ENCODE peak calls at places on chromosomes 12 and 14, in ten cellular contexts. One of them, this sample, is unnamed.
A peak's percentile ranks its signal among the peaks of the same experiment; 100 is the strongest.

GRCh38 chr12:131282292-131283080 is 328.8 kb downstream of the ADGRD1 start:
- DNase-seq in HFFc6: no peak
- DNase-seq in hypothalamus: no peak
- DNase-seq in Calu3: no peak
- DNase-seq in upper lobe of left lung: peak; percentile 33
- DNase-seq in NCI-H460: no peak
- DNase-seq in left cardiac atrium: no peak
- DNase-seq in fibroblast of mammary gland: no peak
- DNase-seq in T-helper 2 cell: no peak
- DNase-seq in kidney epithelial cell: no peak
- DNase-seq in this sample: no peak

GRCh38 chr12:21940972-21941521 is at the start of gene ABCC9:
- DNase-seq in HFFc6: no peak
- DNase-seq in hypothalamus: no peak
- DNase-seq in Calu3: no peak
- DNase-seq in upper lobe of left lung: peak; percentile 89
- DNase-seq in NCI-H460: peak; percentile 30
- DNase-seq in left cardiac atrium: peak; percentile 65
- DNase-seq in fibroblast of mammary gland: peak; percentile 58
- DNase-seq in T-helper 2 cell: peak; percentile 44
- DNase-seq in kidney epithelial cell: no peak
- DNase-seq in this sample: no peak

GRCh38 chr12:107447336-107447735 is 238.3 kb upstream of the PWP1 start:
- DNase-seq in HFFc6: no peak
- DNase-seq in hypothalamus: no peak
- DNase-seq in Calu3: no peak
- DNase-seq in upper lobe of left lung: no peak
- DNase-seq in NCI-H460: no peak
- DNase-seq in left cardiac atrium: no peak
- DNase-seq in fibroblast of mammary gland: no peak
- DNase-seq in T-helper 2 cell: no peak
- DNase-seq in kidney epithelial cell: no peak
- DNase-seq in this sample: no peak

GRCh38 chr12:46374286-46374685 is 1.7 kb upstream of the SLC38A2 start:
- DNase-seq in HFFc6: no peak
- DNase-seq in hypothalamus: no peak
- DNase-seq in Calu3: no peak
- DNase-seq in upper lobe of left lung: no peak
- DNase-seq in NCI-H460: no peak
- DNase-seq in left cardiac atrium: no peak
- DNase-seq in fibroblast of mammary gland: no peak
- DNase-seq in T-helper 2 cell: peak; percentile 31
- DNase-seq in kidney epithelial cell: no peak
- DNase-seq in this sample: no peak

GRCh38 chr12:57620245-57620935 is 9.2 kb downstream of the ARHGEF25 start:
- DNase-seq in HFFc6: no peak
- DNase-seq in hypothalamus: no peak
- DNase-seq in Calu3: no peak
- DNase-seq in upper lobe of left lung: no peak
- DNase-seq in NCI-H460: no peak
- DNase-seq in left cardiac atrium: no peak
- DNase-seq in fibroblast of mammary gland: no peak
- DNase-seq in T-helper 2 cell: no peak
- DNase-seq in kidney epithelial cell: no peak
- DNase-seq in this sample: no peak

GRCh38 chr12:109609256-109609821 is 35.7 kb downstream of the MVK start:
- DNase-seq in HFFc6: no peak
- DNase-seq in hypothalamus: no peak
- DNase-seq in Calu3: no peak
- DNase-seq in upper lobe of left lung: no peak
- DNase-seq in NCI-H460: no peak
- DNase-seq in left cardiac atrium: no peak
- DNase-seq in fibroblast of mammary gland: no peak
- DNase-seq in T-helper 2 cell: no peak
- DNase-seq in kidney epithelial cell: no peak
- DNase-seq in this sample: no peak

GRCh38 chr14:68467425-68467824 is 325.4 kb downstream of the ZFP36L1 start:
- DNase-seq in HFFc6: no peak
- DNase-seq in hypothalamus: no peak
- DNase-seq in Calu3: no peak
- DNase-seq in upper lobe of left lung: no peak
- DNase-seq in NCI-H460: no peak
- DNase-seq in left cardiac atrium: no peak
- DNase-seq in fibroblast of mammary gland: no peak
- DNase-seq in T-helper 2 cell: no peak
- DNase-seq in kidney epithelial cell: no peak
- DNase-seq in this sample: no peak

GRCh38 chr14:61472801-61473376 is 151.5 kb downstream of the PRKCH start:
- DNase-seq in HFFc6: no peak
- DNase-seq in hypothalamus: no peak
- DNase-seq in Calu3: no peak
- DNase-seq in upper lobe of left lung: no peak
- DNase-seq in NCI-H460: no peak
- DNase-seq in left cardiac atrium: no peak
- DNase-seq in fibroblast of mammary gland: peak; percentile 69
- DNase-seq in T-helper 2 cell: peak; percentile 95
- DNase-seq in kidney epithelial cell: no peak
- DNase-seq in this sample: peak; percentile 75